ENCODE peak calls at places on chromosomes 13 and 19, in eight cellular contexts. I is stimulated activated CD4-positive, alpha-beta T cell treated with anti-CD3 and anti-CD28 coated beads, Interleukin-1b, Interleukin-23, amount 100 ng/mL, for 24 hours; L is NCI-H748 treated with DMSO at 0.1 percent for 48 hours; O is KBM-7; E is aorta; K is fibroblast of gingiva; D is nucleus accumbens; S is ACHN. F is an unnamed sample.

GRCh38 chr13:20197361-20197834 is 4.7 kb upstream of the GJB2 start:
- DNase-seq in L (peak), I (no peak), K (peak), D (no peak), O (peak), S (peak), E (no peak), F (no peak)

GRCh38 chr13:110012102-110012739 is 225.8 kb upstream of the IRS2 start:
- DNase-seq in O (no peak), I (no peak), K (peak), E (no peak), L (no peak), S (peak), D (no peak), F (no peak)

GRCh38 chr19:50994129-50994528 is 7.3 kb downstream of the KLK8 start:
- DNase-seq in K (no peak), I (no peak), D (no peak), O (no peak), S (no peak), E (no peak), L (no peak), F (no peak)

GRCh38 chr19:1088419-1089066 is 6.6 kb downstream of the POLR2E start:
- DNase-seq in E (no peak), O (no peak), K (no peak), D (no peak), S (no peak), L (no peak), I (no peak), F (no peak)

GRCh38 chr13:70407486-70407885 is 299.2 kb upstream of the KLHL1 start:
- DNase-seq in O (no peak), K (no peak), D (no peak), S (peak), L (no peak), E (no peak), I (no peak), F (no peak)

GRCh38 chr19:34380639-34381241 is 15.7 kb downstream of the GPI start:
- DNase-seq in S (no peak), I (no peak), D (no peak), O (no peak), K (no peak), E (no peak), L (no peak), F (no peak)

GRCh38 chr13:112713517-112714253 is 23.8 kb downstream of the ATP11A start:
- DNase-seq in K (no peak), D (no peak), L (no peak), S (no peak), I (no peak), O (no peak), E (no peak), F (no peak)

GRCh38 chr19:39595950-39596349 is 6.4 kb upstream of the LGALS13 start:
- DNase-seq in I (no peak), E (no peak), K (no peak), S (no peak), D (no peak), L (no peak), O (no peak), F (no peak)

GRCh38 chr13:97136418-97136817 is 85.7 kb upstream of the MBNL2 start:
- DNase-seq in E (no peak), L (no peak), I (no peak), S (no peak), D (no peak), K (peak), O (no peak), F (no peak)

GRCh38 chr13:52840066-52840465 is 8.4 kb downstream of the PCDH8 start:
- DNase-seq in O (no peak), S (no peak), L (no peak), I (no peak), K (no peak), D (no peak), E (no peak), F (no peak)

GRCh38 chr19:30540671-30541210 is 168.6 kb downstream of the ZNF536 start:
- DNase-seq in K (no peak), D (no peak), S (no peak), E (no peak), I (no peak), L (no peak), O (no peak), F (no peak)

GRCh38 chr19:13977803-13978202 is 25.5 kb downstream of the DCAF15 start:
- DNase-seq in E (no peak), D (no peak), K (no peak), L (no peak), S (no peak), O (no peak), I (no peak), F (no peak)

GRCh38 chr13:30493670-30494381 is 28.1 kb upstream of the HMGB1 start:
- DNase-seq in I (no peak), K (no peak), D (no peak), O (no peak), S (no peak), E (no peak), L (no peak), F (no peak)

GRCh38 chr13:58397596-58398387 is 766.2 kb downstream of the PCDH17 start:
- DNase-seq in L (no peak), K (no peak), D (no peak), E (peak), S (no peak), O (no peak), I (no peak), F (peak)

GRCh38 chr13:48038763-48039162 is 1.2 kb downstream of the NUDT15 start:
- DNase-seq in S (no peak), I (no peak), L (no peak), D (no peak), O (peak), E (no peak), K (no peak), F (no peak)